ENCODE peak calls at places on chromosomes 13 and 19, in seven cellular contexts. One of them, this sample, is unnamed.
A peak's percentile ranks its signal among the peaks of the same experiment; 100 is the strongest.

GRCh38 chr19:38303517-38304351 is at the start of gene C19orf33:
- DNase-seq in lower leg skin: peak; percentile 63
- DNase-seq in heart left ventricle: peak; percentile 78
- DNase-seq in thyroid gland: peak; percentile 67
- DNase-seq in testis: no peak
- DNase-seq in K562: peak; percentile 36
- DNase-seq in right lobe of liver: no peak
- DNase-seq in this sample: no peak

GRCh38 chr13:84500016-84500415 is 617.7 kb upstream of the SLITRK1 start:
- DNase-seq in lower leg skin: no peak
- DNase-seq in heart left ventricle: no peak
- DNase-seq in thyroid gland: no peak
- DNase-seq in testis: no peak
- DNase-seq in K562: no peak
- DNase-seq in right lobe of liver: no peak
- DNase-seq in this sample: no peak

GRCh38 chr19:40057166-40057565 is 1.1 kb upstream of the ZNF780B start:
- DNase-seq in lower leg skin: no peak
- DNase-seq in heart left ventricle: no peak
- DNase-seq in thyroid gland: no peak
- DNase-seq in testis: no peak
- DNase-seq in K562: no peak
- DNase-seq in right lobe of liver: no peak
- DNase-seq in this sample: no peak

GRCh38 chr19:27865927-27866777 is 1346.8 kb downstream of the UQCRFS1 start:
- DNase-seq in lower leg skin: no peak
- DNase-seq in heart left ventricle: no peak
- DNase-seq in thyroid gland: no peak
- DNase-seq in testis: no peak
- DNase-seq in K562: no peak
- DNase-seq in right lobe of liver: no peak
- DNase-seq in this sample: no peak

GRCh38 chr19:51330366-51330765 is 11.6 kb downstream of the VSIG10L start:
- DNase-seq in lower leg skin: no peak
- DNase-seq in heart left ventricle: no peak
- DNase-seq in thyroid gland: no peak
- DNase-seq in testis: no peak
- DNase-seq in K562: no peak
- DNase-seq in right lobe of liver: no peak
- DNase-seq in this sample: no peak

GRCh38 chr13:99501952-99502310 is 659 bp downstream of the TM9SF2 start:
- DNase-seq in lower leg skin: no peak
- DNase-seq in heart left ventricle: no peak
- DNase-seq in thyroid gland: peak; percentile 28
- DNase-seq in testis: peak; percentile 56
- DNase-seq in K562: no peak
- DNase-seq in right lobe of liver: peak; percentile 54
- DNase-seq in this sample: no peak

GRCh38 chr19:17294051-17294891 is 9.0 kb downstream of the ABHD8 start:
- DNase-seq in lower leg skin: no peak
- DNase-seq in heart left ventricle: no peak
- DNase-seq in thyroid gland: no peak
- DNase-seq in testis: peak; percentile 68
- DNase-seq in K562: peak; percentile 88
- DNase-seq in right lobe of liver: peak; percentile 57
- DNase-seq in this sample: no peak

GRCh38 chr19:18304496-18305312 is 18.2 kb downstream of the LSM4 start:
- DNase-seq in lower leg skin: peak; percentile 78
- DNase-seq in heart left ventricle: peak; percentile 95
- DNase-seq in thyroid gland: peak; percentile 81
- DNase-seq in testis: peak; percentile 85
- DNase-seq in K562: peak; percentile 87
- DNase-seq in right lobe of liver: peak; percentile 87
- DNase-seq in this sample: peak; percentile 90

GRCh38 chr19:35828694-35829301 is 16.2 kb upstream of the PRODH2 start:
- DNase-seq in lower leg skin: peak; percentile 27
- DNase-seq in heart left ventricle: peak; percentile 61
- DNase-seq in thyroid gland: peak; percentile 77
- DNase-seq in testis: peak; percentile 89
- DNase-seq in K562: peak; percentile 73
- DNase-seq in right lobe of liver: no peak
- DNase-seq in this sample: no peak

GRCh38 chr19:50486823-50487515 is 10.3 kb upstream of the GARIN5A start:
- DNase-seq in lower leg skin: no peak
- DNase-seq in heart left ventricle: no peak
- DNase-seq in thyroid gland: peak; percentile 49
- DNase-seq in testis: peak; percentile 75
- DNase-seq in K562: peak; percentile 69
- DNase-seq in right lobe of liver: no peak
- DNase-seq in this sample: peak; percentile 76

GRCh38 chr19:11479470-11480080 is 1.3 kb downstream of the ELAVL3 start:
- DNase-seq in lower leg skin: no peak
- DNase-seq in heart left ventricle: no peak
- DNase-seq in thyroid gland: no peak
- DNase-seq in testis: peak; percentile 73
- DNase-seq in K562: peak; percentile 100
- DNase-seq in right lobe of liver: no peak
- DNase-seq in this sample: no peak

GRCh38 chr13:113297370-113297871 is 382 bp downstream of the LAMP1 start:
- DNase-seq in lower leg skin: no peak
- DNase-seq in heart left ventricle: no peak
- DNase-seq in thyroid gland: peak; percentile 7
- DNase-seq in testis: peak; percentile 33
- DNase-seq in K562: peak; percentile 61
- DNase-seq in right lobe of liver: peak; percentile 59
- DNase-seq in this sample: no peak

GRCh38 chr19:51124729-51125128 is at the start of gene SIGLEC9:
- DNase-seq in lower leg skin: peak; percentile 32
- DNase-seq in heart left ventricle: peak; percentile 67
- DNase-seq in thyroid gland: no peak
- DNase-seq in testis: peak; percentile 75
- DNase-seq in K562: no peak
- DNase-seq in right lobe of liver: peak; percentile 69
- DNase-seq in this sample: peak; percentile 27

GRCh38 chr13:101751488-101751887 is 299.0 kb downstream of the ITGBL1 start:
- DNase-seq in lower leg skin: no peak
- DNase-seq in heart left ventricle: no peak
- DNase-seq in thyroid gland: no peak
- DNase-seq in testis: no peak
- DNase-seq in K562: no peak
- DNase-seq in right lobe of liver: no peak
- DNase-seq in this sample: no peak

GRCh38 chr19:19279853-19280252 is 6.8 kb upstream of the TM6SF2 start:
- DNase-seq in lower leg skin: no peak
- DNase-seq in heart left ventricle: no peak
- DNase-seq in thyroid gland: no peak
- DNase-seq in testis: no peak
- DNase-seq in K562: no peak
- DNase-seq in right lobe of liver: no peak
- DNase-seq in this sample: no peak

GRCh38 chr13:36417328-36417727 is 15.0 kb upstream of the CCNA1 start:
- DNase-seq in lower leg skin: no peak
- DNase-seq in heart left ventricle: no peak
- DNase-seq in thyroid gland: no peak
- DNase-seq in testis: no peak
- DNase-seq in K562: no peak
- DNase-seq in right lobe of liver: no peak
- DNase-seq in this sample: no peak

GRCh38 chr19:39430675-39431593 is 4.8 kb downstream of the RPS16 start:
- DNase-seq in lower leg skin: no peak
- DNase-seq in heart left ventricle: peak; percentile 52
- DNase-seq in thyroid gland: peak; percentile 49
- DNase-seq in testis: no peak
- DNase-seq in K562: peak; percentile 48
- DNase-seq in right lobe of liver: no peak
- DNase-seq in this sample: no peak

GRCh38 chr13:110464547-110465343 is 96.8 kb downstream of the RAB20 start:
- DNase-seq in lower leg skin: no peak
- DNase-seq in heart left ventricle: no peak
- DNase-seq in thyroid gland: no peak
- DNase-seq in testis: no peak
- DNase-seq in K562: no peak
- DNase-seq in right lobe of liver: no peak
- DNase-seq in this sample: no peak

GRCh38 chr13:39397866-39398265 is 205.1 kb downstream of the LHFPL6 start:
- DNase-seq in lower leg skin: no peak
- DNase-seq in heart left ventricle: peak; percentile 34
- DNase-seq in thyroid gland: no peak
- DNase-seq in testis: no peak
- DNase-seq in K562: no peak
- DNase-seq in right lobe of liver: no peak
- DNase-seq in this sample: no peak

GRCh38 chr19:4678881-4679379 is 8.8 kb upstream of the MYDGF start:
- DNase-seq in lower leg skin: no peak
- DNase-seq in heart left ventricle: peak; percentile 37
- DNase-seq in thyroid gland: no peak
- DNase-seq in testis: peak; percentile 69
- DNase-seq in K562: peak; percentile 96
- DNase-seq in right lobe of liver: no peak
- DNase-seq in this sample: no peak

GRCh38 chr19:33871605-33872004 is 74.9 kb downstream of the KCTD15 start:
- DNase-seq in lower leg skin: no peak
- DNase-seq in heart left ventricle: no peak
- DNase-seq in thyroid gland: no peak
- DNase-seq in testis: no peak
- DNase-seq in K562: no peak
- DNase-seq in right lobe of liver: no peak
- DNase-seq in this sample: no peak

GRCh38 chr13:98447881-98448641 is 128.8 kb downstream of the STK24 start:
- DNase-seq in lower leg skin: no peak
- DNase-seq in heart left ventricle: no peak
- DNase-seq in thyroid gland: peak; percentile 44
- DNase-seq in testis: peak; percentile 73
- DNase-seq in K562: peak; percentile 29
- DNase-seq in right lobe of liver: no peak
- DNase-seq in this sample: peak; percentile 44
- TF ChIP-seq POLR2A in lower leg skin: no peak
- TF ChIP-seq POLR2A in heart left ventricle: no peak
- TF ChIP-seq POLR2A in thyroid gland: no peak
- TF ChIP-seq POLR2A in testis: no peak
- TF ChIP-seq POLR2A in K562: no peak
- TF ChIP-seq POLR2A in right lobe of liver: no peak
- TF ChIP-seq POLR2A in this sample: no peak

DNA sequence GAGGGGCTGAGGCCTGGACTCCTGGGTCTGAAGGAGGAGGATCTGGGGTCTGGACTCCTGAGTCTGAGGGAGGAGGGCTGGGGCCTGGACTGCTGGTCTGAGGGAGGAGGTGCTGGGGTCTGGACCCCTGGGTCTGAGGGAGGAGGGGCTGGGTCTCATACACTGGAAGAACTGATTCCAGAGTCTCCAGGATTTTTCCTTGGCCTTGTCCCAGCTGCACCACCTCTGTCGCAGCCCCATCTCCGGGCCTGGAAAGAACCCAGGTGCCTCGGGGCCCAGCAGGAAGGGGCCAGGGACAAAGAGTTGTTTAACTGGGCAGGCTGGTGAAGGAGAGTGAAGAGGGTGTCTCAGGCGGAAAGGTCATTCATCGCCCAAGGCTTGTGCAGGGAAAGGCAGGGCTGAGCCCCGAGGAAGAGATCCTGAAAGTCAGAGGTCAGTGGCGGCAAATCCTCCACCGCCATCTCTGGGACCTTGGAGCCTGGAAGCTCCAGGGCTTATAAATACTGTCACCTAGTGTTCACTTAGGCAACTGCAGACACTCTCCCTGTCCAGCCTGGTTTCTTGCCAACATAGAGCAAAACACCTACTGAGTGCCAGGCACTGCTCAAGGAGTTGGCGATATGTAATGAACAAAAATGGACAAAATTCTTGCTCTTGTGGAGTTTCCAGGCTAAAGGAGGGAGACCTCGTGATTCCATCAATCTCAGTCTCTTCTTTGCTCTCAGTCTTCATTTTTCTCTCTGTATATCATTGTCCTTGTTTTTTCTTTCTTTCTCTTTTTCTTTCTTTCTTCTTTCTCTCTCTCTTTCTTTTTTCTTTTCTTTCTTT is 4.4 kb upstream of the KCNN4 start:
- DNase-seq in lower leg skin: peak; percentile 60
- DNase-seq in heart left ventricle: peak; percentile 56
- DNase-seq in thyroid gland: peak; percentile 17
- DNase-seq in testis: peak; percentile 42
- DNase-seq in K562: peak; percentile 69
- DNase-seq in right lobe of liver: no peak
- DNase-seq in this sample: no peak
- H3K4me3 ChIP-seq in lower leg skin: no peak overlapping the region
- H3K4me3 ChIP-seq in heart left ventricle: no peak overlapping the region
- H3K4me3 ChIP-seq in thyroid gland: no peak overlapping the region
- H3K4me3 ChIP-seq in testis: no peak overlapping the region
- H3K4me3 ChIP-seq in K562: no peak overlapping the region
- H3K4me3 ChIP-seq in right lobe of liver: no peak overlapping the region
- H3K4me3 ChIP-seq in this sample: no peak overlapping the region

GRCh38 chr19:58228584-58229254 is at the start of gene ZNF544:
- DNase-seq in lower leg skin: peak; percentile 28
- DNase-seq in heart left ventricle: peak; percentile 83
- DNase-seq in thyroid gland: peak; percentile 83
- DNase-seq in testis: peak; percentile 88
- DNase-seq in K562: peak; percentile 80
- DNase-seq in right lobe of liver: peak; percentile 82
- DNase-seq in this sample: peak; percentile 9
- TF ChIP-seq CTCF in lower leg skin: no peak
- TF ChIP-seq CTCF in heart left ventricle: no peak
- TF ChIP-seq CTCF in thyroid gland: no peak
- TF ChIP-seq CTCF in testis: no peak
- TF ChIP-seq CTCF in K562: no peak
- TF ChIP-seq CTCF in right lobe of liver: no peak
- TF ChIP-seq CTCF in this sample: no peak

DNA sequence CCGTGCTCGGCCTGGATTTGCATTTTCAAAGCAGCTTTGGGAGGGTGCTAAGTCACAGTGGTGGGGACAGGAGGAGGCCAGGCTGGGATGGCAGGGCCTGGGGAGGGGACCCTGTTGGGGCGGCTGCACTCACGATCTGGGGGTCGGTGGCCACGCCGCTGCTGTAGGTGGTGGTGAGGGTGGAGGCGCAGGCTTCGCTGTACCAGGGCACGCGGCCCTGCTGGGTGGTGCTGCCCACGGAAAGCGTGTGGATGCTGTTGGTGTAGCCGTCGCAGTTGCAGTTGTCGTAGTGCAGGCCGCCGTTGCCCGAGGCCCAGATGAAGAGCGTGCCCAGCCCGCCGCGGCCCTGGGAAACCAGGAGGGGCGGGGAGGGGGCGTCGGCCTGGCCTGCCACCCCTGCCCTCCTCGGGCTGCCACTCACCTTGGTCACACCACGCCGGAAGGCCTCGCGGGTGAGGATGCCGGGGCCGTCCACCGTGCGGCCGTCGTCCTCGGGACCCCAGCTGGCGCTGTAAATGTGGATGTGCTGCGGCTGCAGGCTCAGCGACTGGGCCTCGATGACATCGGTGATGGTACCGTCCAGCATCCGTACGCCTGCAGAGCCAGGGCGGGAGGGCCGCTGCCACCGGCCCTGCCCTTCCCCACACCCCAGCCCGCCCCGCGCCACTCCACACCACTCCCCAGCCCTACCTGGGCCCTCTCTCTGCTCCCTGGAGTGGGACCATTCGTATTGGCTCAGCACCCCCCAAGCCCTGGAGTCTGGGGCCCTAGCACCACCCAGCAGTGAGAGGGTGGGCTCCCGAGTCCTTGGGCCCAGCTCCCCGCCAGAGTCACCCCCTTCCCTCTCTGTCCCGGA is 3.2 kb downstream of the PCSK4 start:
- DNase-seq in lower leg skin: no peak
- DNase-seq in heart left ventricle: no peak
- DNase-seq in thyroid gland: no peak
- DNase-seq in testis: no peak
- DNase-seq in K562: no peak
- DNase-seq in right lobe of liver: no peak
- DNase-seq in this sample: no peak
- TF ChIP-seq POLR2A in lower leg skin: no peak
- TF ChIP-seq POLR2A in heart left ventricle: no peak
- TF ChIP-seq POLR2A in thyroid gland: no peak
- TF ChIP-seq POLR2A in testis: no peak
- TF ChIP-seq POLR2A in K562: no peak
- TF ChIP-seq POLR2A in right lobe of liver: no peak
- TF ChIP-seq POLR2A in this sample: no peak

GRCh38 chr19:55114566-55115145 is 2.8 kb downstream of the PPP1R12C start:
- DNase-seq in lower leg skin: no peak
- DNase-seq in heart left ventricle: no peak
- DNase-seq in thyroid gland: no peak
- DNase-seq in testis: no peak
- DNase-seq in K562: no peak
- DNase-seq in right lobe of liver: no peak
- DNase-seq in this sample: no peak
- H3K4me3 ChIP-seq in lower leg skin: no peak overlapping the region
- H3K4me3 ChIP-seq in heart left ventricle: peak overlapping the region; percentile 98
- H3K4me3 ChIP-seq in thyroid gland: no peak overlapping the region
- H3K4me3 ChIP-seq in testis: no peak overlapping the region
- H3K4me3 ChIP-seq in K562: peak overlapping the region; percentile 89
- H3K4me3 ChIP-seq in right lobe of liver: no peak overlapping the region
- H3K4me3 ChIP-seq in this sample: no peak overlapping the region

This sample was measured in gastrocnemius medialis.